ENCODE peak calls at places on chromosomes 2 and 18, in eight cellular contexts. M, C, O, H, T, X, L and S are unnamed samples. For H3K27me3, the result is how much of the 10 kb centered on the place peaks cover.

GRCh38 chr2:241009601-241010530 is 11.4 kb downstream of the SNED1 start:
- DNase-seq in X (no peak), T (no peak), M (peak), L (peak), O (peak), C (peak), H (peak), S (peak)

GRCh38 chr2:109715302-109715937 is 78.7 kb upstream of the RGPD5 start:
- DNase-seq in O (peak), L (peak), X (no peak), T (no peak), M (peak), C (peak), H (no peak), S (peak)

GRCh38 chr18:79068299-79068945 is 772 bp upstream of the ATP9B start:
- DNase-seq in C (peak), T (no peak), H (no peak), X (peak), L (no peak), O (no peak), M (peak), S (no peak)

GRCh38 chr2:205763708-205764501 is 81.6 kb downstream of the NRP2 start:
- DNase-seq in L (peak), T (no peak), C (peak), M (peak), H (peak), X (no peak), O (no peak), S (peak)

GRCh38 chr2:191486584-191487320 is 191.2 kb upstream of the NABP1 start:
- DNase-seq in C (no peak), O (peak), T (peak), H (no peak), M (peak), X (peak), L (peak), S (no peak)

GRCh38 chr2:22355816-22356433 is 1029.1 kb upstream of the KLHL29 start:
- DNase-seq in C (peak), M (peak), O (peak), X (peak), L (peak), H (peak), T (no peak), S (peak)

GRCh38 chr2:236167297-236168109 is 683 bp downstream of the GBX2 start:
- DNase-seq in C (peak), L (peak), M (peak), T (no peak), O (peak), H (peak), X (no peak), S (peak)

GRCh38 chr2:98835831-98836385 is 100.1 kb downstream of the CRACDL start:
- DNase-seq in M (no peak), H (no peak), X (no peak), T (no peak), C (no peak), L (no peak), O (peak), S (no peak)

GRCh38 chr18:31497711-31498449 is at the start of gene DSG2:
- DNase-seq in T (no peak), C (peak), H (peak), O (peak), X (peak), L (peak), M (peak), S (peak)

GRCh38 chr2:226999676-227000075 is 163.8 kb downstream of the RHBDD1 start:
- DNase-seq in C (no peak), H (no peak), O (no peak), T (no peak), X (no peak), M (no peak), L (no peak), S (no peak)

GRCh38 chr18:13014232-13014631 is 23.1 kb downstream of the CEP192 start:
- DNase-seq in O (no peak), M (no peak), X (no peak), L (no peak), C (no peak), T (no peak), H (no peak), S (no peak)

GRCh38 chr18:54958711-54959625 is at the start of gene CCDC68:
- DNase-seq in T (no peak), L (peak), O (peak), M (peak), X (no peak), C (peak), H (no peak), S (peak)

GRCh38 chr18:27599202-27599829 is 414.2 kb upstream of the CHST9 start:
- DNase-seq in X (peak), H (peak), M (peak), T (peak), O (peak), L (peak), C (peak), S (peak)

GRCh38 chr18:76657428-76657827 is 162.4 kb upstream of the ZNF516 start:
- DNase-seq in O (no peak), T (no peak), X (no peak), C (peak), H (peak), M (peak), L (peak), S (no peak)

GRCh38 chr2:71743995-71744675 is 290.8 kb downstream of the DYSF start:
- DNase-seq in M (no peak), O (peak), H (no peak), L (no peak), C (no peak), T (no peak), X (no peak), S (no peak)

GRCh38 chr2:125037135-125037653 is 1012.1 kb downstream of the CNTNAP5 start:
- DNase-seq in H (no peak), L (no peak), X (no peak), O (no peak), M (no peak), T (no peak), C (no peak), S (no peak)

GRCh38 chr18:9968081-9968848 is 54.4 kb downstream of the VAPA start:
- DNase-seq in M (peak), C (no peak), X (no peak), L (no peak), O (no peak), T (no peak), H (no peak), S (no peak)

GRCh38 chr2:148927010-148927409 is 52.0 kb downstream of the KIF5C start:
- DNase-seq in X (peak), O (peak), M (no peak), C (no peak), T (peak), H (no peak), L (peak), S (no peak)

GRCh38 chr2:234950730-234951385 is 959 bp upstream of the SH3BP4 start:
- DNase-seq in L (no peak), H (no peak), O (no peak), T (no peak), M (peak), X (no peak), C (peak), S (peak)

GRCh38 chr2:85847051-85847588 is 41.7 kb downstream of the ST3GAL5 start:
- DNase-seq in T (no peak), L (no peak), M (no peak), H (no peak), C (no peak), O (no peak), X (no peak), S (no peak)

GRCh38 chr2:46161921-46162320 is 135.3 kb upstream of the EPAS1 start:
- DNase-seq in T (no peak), X (no peak), M (no peak), L (no peak), H (no peak), C (no peak), O (no peak), S (no peak)

GRCh38 chr2:190506666-190507065 is 27.9 kb downstream of the NEMP2 start:
- DNase-seq in C (no peak), L (no peak), M (no peak), H (no peak), T (no peak), X (no peak), O (no peak), S (no peak)

GRCh38 chr2:19488009-19488691 is 129.7 kb upstream of the OSR1 start:
- DNase-seq in H (no peak), T (peak), X (no peak), O (peak), C (no peak), M (peak), L (no peak), S (no peak)

GRCh38 chr2:205808493-205809121 is 126.3 kb downstream of the NRP2 start:
- DNase-seq in T (no peak), M (peak), L (no peak), X (no peak), C (no peak), O (no peak), H (no peak), S (no peak)

GRCh38 chr2:200042944-200043343 is 87.6 kb downstream of the MAIP1 start:
- DNase-seq in X (no peak), H (no peak), M (peak), O (peak), T (no peak), C (no peak), L (no peak), S (no peak)
- TF ChIP-seq EZH2phosphoT487 in X (no peak), H (no peak), M (no peak), O (no peak), T (no peak), C (no peak), L (no peak), S (no peak)

GRCh38 chr2:31141513-31141912 is 3.3 kb upstream of the GALNT14 start:
- DNase-seq in T (no peak), M (peak), X (no peak), O (no peak), C (no peak), L (no peak), H (no peak), S (no peak)
- H3K27me3 ChIP-seq in T (under half), M (under half), X (under half), O (half or more), C (half or more), L (half or more), H (under half), S (half or more)

GRCh38 chr2:162747974-162748373 is 90.6 kb downstream of the KCNH7 start:
- DNase-seq in X (no peak), H (no peak), M (no peak), L (no peak), O (no peak), T (no peak), C (no peak), S (no peak)
- TF ChIP-seq EZH2phosphoT487 in X (no peak), H (no peak), M (no peak), L (no peak), O (no peak), T (no peak), C (no peak), S (no peak)

DNA sequence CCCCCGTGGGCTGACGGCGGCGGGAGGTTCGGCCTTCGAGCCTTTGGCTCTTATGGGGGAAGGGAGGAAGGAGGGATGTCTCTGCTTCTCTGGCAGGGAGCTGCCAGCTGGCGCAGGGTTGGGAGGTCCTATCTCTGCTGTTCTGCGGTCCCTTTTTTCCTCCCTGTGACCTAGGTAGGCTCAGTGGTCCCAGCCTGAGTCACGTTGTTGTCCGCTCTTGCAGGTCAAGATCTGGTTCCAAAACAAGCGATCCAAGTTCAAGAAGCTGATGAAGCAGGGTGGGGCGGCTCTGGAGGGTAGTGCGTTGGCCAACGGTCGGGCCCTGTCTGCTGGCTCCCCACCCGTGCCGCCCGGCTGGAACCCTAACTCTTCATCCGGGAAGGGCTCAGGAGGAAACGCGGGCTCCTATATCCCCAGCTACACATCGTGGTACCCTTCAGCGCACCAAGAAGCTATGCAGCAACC is 2.5 kb downstream of the DLX1 start:
- DNase-seq in X (no peak), O (no peak), T (no peak), L (no peak), H (peak), C (peak), M (peak), S (peak)
- H3K27me3 ChIP-seq in X (half or more), O (under half), T (under half), L (half or more), H (half or more), C (half or more), M (under half), S (half or more)

DNA sequence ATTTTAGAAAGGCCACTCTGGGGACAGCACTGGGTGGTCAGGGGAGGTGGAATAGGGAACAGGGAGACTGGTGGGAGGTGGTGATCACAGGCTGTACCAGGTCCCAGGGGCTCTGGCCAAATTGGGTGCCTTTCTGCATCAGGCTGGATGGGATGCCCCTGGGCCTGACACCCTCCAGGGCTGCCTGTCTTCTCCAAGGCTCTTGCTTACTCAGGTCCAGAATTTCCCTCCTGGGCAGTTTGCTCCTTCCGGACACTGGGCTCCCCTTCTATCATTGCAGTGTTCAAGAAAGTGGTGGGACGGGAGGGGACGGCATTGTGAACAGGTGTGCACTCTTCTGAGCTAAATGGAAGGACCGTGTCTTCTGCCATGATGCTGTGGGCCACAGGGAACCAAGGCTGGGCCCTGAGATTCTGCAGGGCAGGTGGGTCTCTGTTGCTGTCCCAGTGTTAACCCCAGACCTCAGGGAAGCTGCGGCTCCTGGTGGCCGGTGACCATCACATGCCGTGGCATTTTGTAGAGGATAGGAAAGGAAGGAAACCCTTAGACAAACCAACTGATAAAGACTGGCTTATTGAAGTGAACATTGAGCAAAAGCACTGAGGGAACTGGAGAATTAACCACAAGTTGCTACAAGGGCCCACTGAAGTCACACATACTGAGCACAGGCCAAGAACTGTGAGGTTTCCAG is 93.7 kb upstream of the HS6ST1 start:
- DNase-seq in C (no peak), M (no peak), O (no peak), T (no peak), H (no peak), X (no peak), L (no peak), S (no peak)
- TF ChIP-seq EZH2phosphoT487 in C (no peak), M (no peak), O (no peak), T (no peak), H (no peak), X (no peak), L (no peak), S (no peak)

DNA sequence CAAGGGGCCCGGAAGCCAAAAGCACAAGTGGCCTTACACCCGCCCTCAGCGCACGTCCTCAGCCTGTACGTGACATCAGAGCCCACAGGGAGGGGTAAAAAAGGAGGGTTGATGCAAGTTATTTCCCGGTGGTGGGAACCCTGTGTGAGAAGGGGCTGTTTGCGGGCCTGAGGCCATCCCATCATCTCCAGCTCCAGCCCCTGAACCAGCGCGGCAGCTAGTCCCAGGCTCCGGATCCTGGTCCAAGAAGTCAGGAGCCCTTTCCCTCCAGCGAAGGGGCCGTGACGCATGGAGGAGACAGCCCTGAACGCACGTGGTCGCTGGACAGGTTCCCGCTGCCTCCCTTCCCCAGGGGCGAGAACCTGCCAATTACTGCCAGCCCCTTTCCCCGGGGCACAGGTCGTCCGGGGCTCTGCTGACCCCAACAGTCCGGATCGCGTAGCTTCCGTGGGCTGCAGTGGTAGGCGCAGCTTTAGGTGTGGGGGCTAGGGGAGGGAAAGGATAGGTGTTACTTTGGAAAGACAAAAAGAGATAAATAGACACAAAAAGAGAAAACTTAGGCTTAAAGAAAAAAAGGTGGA is 1.3 kb upstream of the LRP2 start:
- DNase-seq in C (peak), T (no peak), M (peak), O (no peak), X (peak), H (peak), L (peak), S (peak)
- H3K27me3 ChIP-seq in C (half or more), T (under half), M (under half), O (half or more), X (under half), H (under half), L (under half), S (under half)